ENCODE peak calls at places on chromosomes 5 and 9, in seven cellular contexts. E is frontal cortex; U is stimulated activated CD8-positive, alpha-beta memory T cell treated with anti-CD3 and anti-CD28 coated beads, Interleukin-2, amount 100 ng/mL, for 48 hours; S is breast epithelium; B is BJ; C is Peyer's patch; P is A172. I is an unnamed sample.

GRCh38 chr9:110638381-110638954 is 30.1 kb upstream of the MUSK start:
- DNase-seq in E (no peak), U (no peak), S (no peak), B (no peak), C (no peak), P (peak), I (peak)

GRCh38 chr9:136327313-136327971 is at the start of gene GPSM1:
- DNase-seq in E (peak), U (no peak), S (no peak), B (no peak), C (no peak), P (no peak), I (no peak)

GRCh38 chr9:79707589-79707988 is 135.8 kb downstream of the TLE4 start:
- DNase-seq in E (no peak), U (no peak), S (no peak), B (no peak), C (no peak), P (no peak), I (no peak)

GRCh38 chr5:170338272-170338671 is 40.7 kb upstream of the LCP2 start:
- DNase-seq in E (no peak), U (no peak), S (no peak), B (no peak), C (no peak), P (no peak), I (no peak)

GRCh38 chr5:72223371-72223770 is 96.7 kb downstream of the MRPS27 start:
- DNase-seq in E (no peak), U (no peak), S (no peak), B (no peak), C (no peak), P (no peak), I (peak)

GRCh38 chr5:54387659-54388232 is 67.8 kb upstream of the HSPB3 start:
- DNase-seq in E (no peak), U (no peak), S (no peak), B (no peak), C (no peak), P (peak), I (no peak)

GRCh38 chr9:2158111-2158610 is 143.0 kb downstream of the SMARCA2 start:
- DNase-seq in E (no peak), U (no peak), S (no peak), B (no peak), C (peak), P (peak), I (peak)

GRCh38 chr9:126411225-126411947 is 84.8 kb downstream of the MVB12B start:
- DNase-seq in E (no peak), U (no peak), S (no peak), B (no peak), C (no peak), P (no peak), I (peak)

GRCh38 chr5:135107986-135108385 is 74.0 kb upstream of the PITX1 start:
- DNase-seq in E (no peak), U (no peak), S (no peak), B (no peak), C (no peak), P (no peak), I (no peak)

GRCh38 chr9:110655723-110656641 is 12.6 kb upstream of the MUSK start:
- DNase-seq in E (no peak), U (no peak), S (no peak), B (peak), C (no peak), P (no peak), I (no peak)

GRCh38 chr9:93286252-93287188 is 102.6 kb downstream of the WNK2 start:
- DNase-seq in E (no peak), U (no peak), S (no peak), B (no peak), C (peak), P (no peak), I (no peak)

GRCh38 chr5:174412941-174413340 is 311.4 kb upstream of the MSX2 start:
- DNase-seq in E (no peak), U (no peak), S (no peak), B (no peak), C (no peak), P (peak), I (no peak)

I was measured in SW480.